ENCODE peak calls at places on chromosomes 13 and 19, in seven cellular contexts. S is colonic mucosa, C is small intestine, R is GM23248, X is fibroblast of lung, Q is Karpas-422, L is GM23338. D is an unnamed sample. For H3K4me1, the result is how much of the 10 kb centered on the place peaks cover.

GRCh38 chr13:19634129-19634740 is 776 bp downstream of the MPHOSPH8 start:
- DNase-seq in X (peak), L (peak), R (peak), S (no peak), C (peak), Q (peak), D (no peak)

GRCh38 chr19:10460714-10461046 is 40.3 kb downstream of the PDE4A start:
- DNase-seq in R (no peak), L (no peak), C (no peak), Q (no peak), X (no peak), S (no peak), D (no peak)

GRCh38 chr13:98279473-98280175 is 102.6 kb upstream of the RNF113B start:
- DNase-seq in S (no peak), X (no peak), L (no peak), C (no peak), Q (peak), R (no peak), D (no peak)

GRCh38 chr19:3577741-3578344 is 5.1 kb downstream of the HMG20B start:
- DNase-seq in C (peak), X (no peak), S (peak), L (peak), R (no peak), Q (peak), D (peak)

GRCh38 chr19:28710278-28710677 is 502.7 kb downstream of the UQCRFS1 start:
- DNase-seq in L (peak), X (peak), S (no peak), R (peak), C (peak), Q (peak), D (no peak)

GRCh38 chr19:10412257-10412977 is 7.9 kb upstream of the PDE4A start:
- DNase-seq in C (no peak), L (no peak), Q (no peak), X (no peak), S (no peak), R (no peak), D (no peak)

GRCh38 chr19:14400913-14401312 is 18.2 kb downstream of the DDX39A start:
- DNase-seq in Q (no peak), L (no peak), X (peak), R (no peak), S (no peak), C (no peak), D (no peak)

GRCh38 chr13:48532146-48532472 is 771 bp downstream of the RCBTB2 start:
- DNase-seq in X (peak), C (peak), R (peak), Q (no peak), S (peak), L (no peak), D (no peak)

GRCh38 chr19:49148784-49149651 is 6.2 kb downstream of the HRC start:
- DNase-seq in R (peak), S (peak), Q (peak), X (peak), C (peak), L (peak), D (peak)

GRCh38 chr19:1782501-1782900 is 29.2 kb downstream of the ONECUT3 start:
- DNase-seq in C (no peak), X (no peak), S (no peak), Q (no peak), L (no peak), R (peak), D (no peak)

GRCh38 chr19:51098366-51099069 is 9.7 kb downstream of the CTU1 start:
- DNase-seq in L (peak), X (peak), S (no peak), Q (no peak), C (no peak), R (no peak), D (peak)

GRCh38 chr13:33212396-33212795 is 73.2 kb downstream of the STARD13 start:
- DNase-seq in S (no peak), Q (no peak), C (no peak), X (no peak), L (no peak), R (no peak), D (no peak)

GRCh38 chr19:4233282-4233853 is 4.0 kb downstream of the EBI3 start:
- DNase-seq in L (peak), C (peak), S (peak), Q (peak), X (no peak), R (peak), D (peak)

GRCh38 chr13:108322206-108322824 is 52.8 kb downstream of the TNFSF13B start:
- DNase-seq in S (no peak), L (peak), R (peak), X (peak), C (peak), Q (peak), D (no peak)

GRCh38 chr19:912181-913079 is 589 bp downstream of the R3HDM4 start:
- DNase-seq in X (no peak), R (peak), S (no peak), Q (peak), C (no peak), L (no peak), D (peak)

GRCh38 chr19:55319786-55320185 is 5.4 kb downstream of the TMEM150B start:
- DNase-seq in R (peak), X (peak), C (peak), Q (peak), S (no peak), L (peak), D (peak)

GRCh38 chr13:25819856-25820530 is 231.8 kb downstream of the SHISA2 start:
- DNase-seq in S (no peak), L (peak), R (no peak), C (no peak), Q (no peak), X (peak), D (no peak)

GRCh38 chr19:33500586-33500985 is 21.0 kb downstream of the PEPD start:
- DNase-seq in S (no peak), Q (no peak), C (no peak), X (no peak), L (no peak), R (no peak), D (no peak)

GRCh38 chr19:56350416-56351045 is 35.9 kb upstream of the ZSCAN5A start:
- DNase-seq in Q (peak), R (peak), X (peak), S (peak), C (peak), L (peak), D (no peak)

GRCh38 chr19:10105241-10106099 is 692 bp upstream of the PPAN start:
- DNase-seq in Q (no peak), L (no peak), X (no peak), R (peak), C (no peak), S (peak), D (no peak)

GRCh38 chr13:71864981-71865857 is 1.8 kb downstream of the DACH1 start:
- DNase-seq in X (peak), R (no peak), Q (no peak), L (peak), S (peak), C (peak), D (peak)

GRCh38 chr13:56561327-56561726 is 579.4 kb upstream of the PRR20A start:
- DNase-seq in S (no peak), Q (no peak), R (no peak), C (no peak), L (peak), X (no peak), D (no peak)

GRCh38 chr19:46903458-46903857 is 42.7 kb downstream of the ARHGAP35 start:
- DNase-seq in L (no peak), C (peak), S (no peak), Q (no peak), X (no peak), R (no peak), D (no peak)

GRCh38 chr13:46595136-46595917 is 42.4 kb downstream of the LRCH1 start:
- DNase-seq in L (no peak), C (no peak), R (peak), S (no peak), X (peak), Q (peak), D (no peak)

GRCh38 chr13:30031488-30031887 is 181.1 kb upstream of the UBL3 start:
- DNase-seq in Q (no peak), L (no peak), X (no peak), C (no peak), R (no peak), S (no peak), D (no peak)

GRCh38 chr13:65287405-65287804 is 1942.7 kb downstream of the PCDH9 start:
- DNase-seq in Q (no peak), R (no peak), L (no peak), X (no peak), C (no peak), S (no peak), D (no peak)

GRCh38 chr19:38682872-38683392 is 35.5 kb downstream of the ACTN4 start:
- DNase-seq in L (no peak), X (no peak), Q (no peak), S (no peak), R (no peak), C (no peak), D (no peak)

GRCh38 chr13:109914111-109914510 is 127.7 kb upstream of the IRS2 start:
- DNase-seq in Q (no peak), X (no peak), S (no peak), R (no peak), C (no peak), L (no peak), D (no peak)

GRCh38 chr13:66994498-66995365 is 235.4 kb downstream of the PCDH9 start:
- DNase-seq in C (peak), L (no peak), X (no peak), R (no peak), Q (peak), S (no peak), D (no peak)

GRCh38 chr13:106580551-106580950 is 12.6 kb upstream of the ARGLU1 start:
- DNase-seq in S (no peak), X (no peak), L (no peak), R (no peak), Q (no peak), C (no peak), D (no peak)

GRCh38 chr19:35253316-35254286 is 4.8 kb downstream of the LSR start:
- DNase-seq in Q (no peak), R (no peak), C (no peak), X (no peak), L (peak), S (peak), D (no peak)

GRCh38 chr19:1101337-1101698 is 2.5 kb upstream of the GPX4 start:
- DNase-seq in Q (no peak), X (no peak), C (no peak), L (peak), R (no peak), S (peak), D (no peak)

GRCh38 chr19:4732680-4733114 is 9.1 kb upstream of the DPP9 start:
- DNase-seq in Q (peak), L (peak), X (peak), C (peak), S (peak), R (peak), D (peak)

GRCh38 chr19:54332149-54332548 is 6.8 kb downstream of the LILRA4 start:
- DNase-seq in R (no peak), Q (no peak), C (no peak), X (no peak), S (no peak), L (no peak), D (no peak)

GRCh38 chr13:39350461-39350881 is 252.5 kb downstream of the LHFPL6 start:
- DNase-seq in R (no peak), Q (no peak), L (peak), X (peak), C (peak), S (no peak), D (peak)

GRCh38 chr19:42151735-42152134 is 19.5 kb upstream of the POU2F2 start:
- DNase-seq in C (no peak), S (no peak), X (no peak), L (no peak), Q (no peak), R (no peak), D (no peak)

GRCh38 chr13:37669845-37670244 is 71.3 kb upstream of the POSTN start:
- DNase-seq in X (no peak), C (no peak), S (no peak), Q (no peak), R (no peak), L (peak), D (no peak)

GRCh38 chr13:52348983-52349780 is 56.8 kb downstream of the THSD1 start:
- DNase-seq in S (peak), C (peak), R (peak), L (no peak), X (peak), Q (no peak), D (no peak)

GRCh38 chr13:36685912-36686311 is 12.1 kb downstream of the SERTM1 start:
- DNase-seq in Q (no peak), C (no peak), X (peak), R (peak), S (no peak), L (no peak), D (no peak)

GRCh38 chr19:18496167-18496979 is 25.5 kb downstream of the ELL start:
- DNase-seq in C (peak), X (peak), Q (no peak), S (peak), R (peak), L (no peak), D (peak)

GRCh38 chr19:18493440-18494266 is 28.2 kb downstream of the ELL start:
- DNase-seq in R (no peak), S (no peak), C (no peak), L (no peak), X (no peak), Q (no peak), D (no peak)

GRCh38 chr19:18491995-18492953 is 29.6 kb downstream of the ELL start:
- DNase-seq in S (no peak), R (no peak), L (no peak), Q (no peak), C (no peak), X (no peak), D (peak)

GRCh38 chr19:18495204-18495911 is 26.5 kb downstream of the ELL start:
- DNase-seq in Q (no peak), S (no peak), L (no peak), R (no peak), C (no peak), X (no peak), D (peak)

GRCh38 chr19:18494267-18494607 is 27.6 kb downstream of the ELL start:
- DNase-seq in Q (no peak), C (no peak), S (no peak), R (peak), X (peak), L (no peak), D (no peak)
- H3K4me1 ChIP-seq in Q (under half), C (under half), S (under half), R (under half), X (under half), L (under half), D (under half)

DNA sequence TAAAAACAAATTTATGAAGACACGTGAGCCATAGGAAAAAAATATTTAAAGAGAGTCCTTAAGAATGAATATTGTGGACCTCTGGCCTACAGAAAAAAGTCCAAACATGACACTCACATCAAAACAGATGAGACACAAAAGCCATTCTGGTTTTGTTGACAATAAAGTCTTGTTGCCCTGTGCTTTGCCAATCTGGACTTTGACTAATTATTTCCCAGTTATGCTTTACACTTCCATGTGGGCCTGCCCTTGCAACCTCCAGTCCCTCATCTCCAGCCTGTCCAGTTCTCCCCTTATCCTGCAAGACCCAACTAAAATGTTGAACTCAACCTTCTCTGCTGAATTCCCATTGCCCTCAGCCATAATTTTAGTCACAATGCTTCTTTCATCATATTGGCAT is 184.5 kb upstream of the SERP2 start:
- DNase-seq in S (no peak), R (no peak), C (no peak), L (no peak), X (no peak), Q (no peak), D (no peak)
- H3K27ac ChIP-seq in S (no peak), R (no peak), C (no peak), L (no peak), X (no peak), Q (no peak), D (no peak)

DNA sequence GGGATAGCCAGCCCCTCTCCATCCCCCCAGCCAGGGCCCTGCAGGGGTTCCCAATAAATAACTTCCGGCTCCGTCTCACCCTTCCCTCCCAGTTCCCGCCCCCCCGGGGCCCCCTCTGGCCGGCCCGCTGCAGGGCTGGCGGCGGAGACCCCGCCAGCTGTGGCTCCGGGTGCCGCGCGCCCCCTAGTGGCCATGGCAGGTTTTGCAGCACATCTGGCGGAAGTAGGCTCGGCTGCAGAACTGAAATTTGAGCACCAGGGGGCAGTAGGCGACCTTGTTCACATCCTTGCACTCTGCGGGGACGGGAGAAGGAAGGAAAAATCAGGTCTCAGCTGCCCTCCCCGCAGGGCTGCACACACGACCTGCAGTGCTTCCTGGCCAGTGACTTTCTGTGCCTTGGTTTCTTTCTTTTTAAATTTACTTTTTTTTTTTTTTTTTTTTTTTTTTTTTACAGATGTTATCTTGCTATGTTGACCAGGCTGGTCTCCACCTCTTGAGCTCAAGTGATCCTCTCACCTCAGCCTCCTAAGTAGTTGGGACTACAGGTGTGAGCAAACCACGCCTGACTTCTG is 3.6 kb upstream of the MYO1F start:
- DNase-seq in Q (peak), C (peak), S (peak), X (peak), L (peak), R (peak), D (peak)
- H3K4me3 ChIP-seq in Q (no peak), C (no peak), S (no peak), X (no peak), L (peak), R (no peak), D (no peak)

GRCh38 chr19:5959260-5960004 is 18.5 kb downstream of the RANBP3 start:
- DNase-seq in X (no peak), S (no peak), R (no peak), C (no peak), L (no peak), Q (no peak), D (no peak)
- H3K4me1 ChIP-seq in X (under half), S (under half), R (under half), C (under half), L (half or more), Q (under half), D (under half)

GRCh38 chr13:112722433-112723250 is 32.8 kb downstream of the ATP11A start:
- DNase-seq in C (peak), X (peak), R (peak), L (peak), S (no peak), Q (no peak), D (peak)
- H3K27ac ChIP-seq in C (peak), X (peak), R (no peak), L (peak), S (no peak), Q (no peak), D (peak)

GRCh38 chr19:17456127-17456526 is 4.6 kb downstream of the NXNL1 start:
- DNase-seq in R (no peak), C (no peak), Q (no peak), L (no peak), S (no peak), X (no peak), D (no peak)

GRCh38 chr19:17455711-17456123 is 5.0 kb downstream of the NXNL1 start:
- DNase-seq in S (no peak), Q (no peak), L (peak), R (peak), X (no peak), C (no peak), D (peak)

GRCh38 chr19:17457621-17458020 is 3.1 kb downstream of the NXNL1 start:
- DNase-seq in C (no peak), X (no peak), Q (no peak), R (peak), S (no peak), L (no peak), D (no peak)

GRCh38 chr19:17454579-17454978 is 6.1 kb upstream of the TMEM221 start:
- DNase-seq in L (peak), R (no peak), S (no peak), C (no peak), Q (no peak), X (no peak), D (no peak)

DNA sequence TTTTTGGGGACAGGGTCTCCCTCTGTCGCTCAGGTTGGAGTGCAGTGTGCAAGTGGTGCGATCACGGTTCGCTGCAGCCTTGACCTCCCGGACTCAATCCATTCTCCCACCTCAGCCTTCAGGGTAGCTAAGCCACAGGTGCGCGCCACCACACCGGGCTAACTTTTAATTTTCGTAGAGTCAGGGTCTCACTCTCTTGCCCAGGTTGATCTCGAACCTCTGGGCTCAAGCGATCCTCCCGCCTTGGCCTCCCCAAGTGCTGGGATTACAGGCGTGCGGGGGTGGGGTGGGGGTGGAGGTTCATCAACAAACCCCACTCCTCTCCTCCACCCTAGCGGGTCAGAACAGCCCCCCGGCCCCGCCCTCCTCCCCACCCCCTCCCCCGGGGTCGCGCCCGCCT is 5.4 kb downstream of the NXNL1 start:
- DNase-seq in L (no peak), Q (no peak), R (no peak), C (no peak), S (no peak), X (no peak), D (no peak)
- H3K4me3 ChIP-seq in L (peak), Q (no peak), R (no peak), C (no peak), S (no peak), X (no peak), D (no peak)

GRCh38 chr19:13103961-13104847 is 1.5 kb upstream of the LYL1 start:
- DNase-seq in R (peak), S (peak), X (no peak), C (no peak), L (peak), Q (peak), D (peak)
- H3K4me1 ChIP-seq in R (under half), S (under half), X (under half), C (under half), L (under half), Q (half or more), D (under half)

DNA sequence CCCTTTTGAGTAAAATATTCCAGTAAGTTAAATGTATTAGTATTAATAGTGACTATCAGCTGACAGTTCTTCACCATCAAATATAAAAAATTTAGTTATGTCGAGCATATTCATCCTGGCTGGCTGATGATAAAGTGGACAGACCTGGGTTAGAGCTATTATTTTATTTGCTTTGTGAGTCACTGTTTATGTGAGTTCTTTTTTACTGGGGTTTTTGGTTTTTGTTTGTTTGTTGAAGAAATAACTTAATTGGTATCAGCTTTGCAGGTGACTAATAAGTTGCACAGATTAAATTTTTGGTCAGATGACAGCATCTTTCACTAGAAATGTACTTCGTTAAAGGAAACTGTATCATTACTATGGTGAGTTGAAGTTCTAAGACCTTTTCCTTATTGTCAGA is 224.7 kb downstream of the GGACT start:
- DNase-seq in C (no peak), L (no peak), R (peak), S (no peak), X (peak), Q (no peak), D (no peak)
- H3K27ac ChIP-seq in C (no peak), L (no peak), R (peak), S (no peak), X (peak), Q (no peak), D (no peak)